ENCODE peak calls at places on chromosomes 13 and 19, in seven cellular contexts. D is A549, A is NCI-H82, S is A172, G is psoas muscle, Q is NCI-H2029 treated with DMSO at 0.1 percent for 48 hours, X is brain microvascular endothelial cell. M is an unnamed sample.

GRCh38 chr13:110944121-110944967 is 29.5 kb upstream of the ANKRD10 start:
- DNase-seq in D (peak; percentile 44), A (peak; percentile 47), S (peak; percentile 81), G (no peak), Q (no peak), X (peak; percentile 52), M (peak; percentile 68)

GRCh38 chr19:17671906-17672305 is 16.2 kb downstream of the UNC13A start:
- DNase-seq in D (no peak), A (peak; percentile 87), S (peak; percentile 59), G (no peak), Q (no peak), X (peak; percentile 55), M (peak; percentile 32)

GRCh38 chr13:48979892-48980291 is 4.2 kb downstream of the FNDC3A start:
- DNase-seq in D (no peak), A (no peak), S (no peak), G (no peak), Q (no peak), X (no peak), M (no peak)

GRCh38 chr19:19627716-19628498 is at the start of gene LPAR2:
- DNase-seq in D (peak; percentile 35), A (peak; percentile 84), S (no peak), G (no peak), Q (no peak), X (no peak), M (peak; percentile 88)

GRCh38 chr19:38060346-38060745 is 153.3 kb downstream of the SIPA1L3 start:
- DNase-seq in D (no peak), A (peak; percentile 70), S (no peak), G (no peak), Q (no peak), X (no peak), M (peak; percentile 60)

GRCh38 chr13:110306960-110307696 is at the start of the genes COL4A1 and COL4A2:
- DNase-seq in D (no peak), A (peak; percentile 43), S (peak; percentile 51), G (peak; percentile 83), Q (no peak), X (peak; percentile 74), M (no peak)

GRCh38 chr19:41223431-41224234 is 4.6 kb downstream of the AXL start:
- DNase-seq in D (peak; percentile 94), A (no peak), S (peak; percentile 98), G (peak; percentile 57), Q (no peak), X (peak; percentile 89), M (no peak)

GRCh38 chr19:13195678-13196077 is 45.5 kb downstream of the IER2 start:
- DNase-seq in D (no peak), A (peak; percentile 87), S (no peak), G (no peak), Q (no peak), X (no peak), M (peak; percentile 35)

GRCh38 chr19:8592231-8593009 is 15.2 kb upstream of the MYO1F start:
- DNase-seq in D (peak; percentile 60), A (peak; percentile 64), S (peak; percentile 87), G (peak; percentile 95), Q (no peak), X (peak; percentile 99), M (peak; percentile 62)

GRCh38 chr13:102847272-102848234 is 1.7 kb downstream of the ERCC5 start:
- DNase-seq in D (no peak), A (peak; percentile 52), S (peak; percentile 33), G (no peak), Q (no peak), X (peak; percentile 11), M (peak; percentile 58)

GRCh38 chr13:72399351-72399750 is 328.1 kb downstream of the MZT1 start:
- DNase-seq in D (no peak), A (no peak), S (no peak), G (no peak), Q (no peak), X (no peak), M (no peak)

GRCh38 chr13:42068886-42069285 is 20.4 kb downstream of the DGKH start:
- DNase-seq in D (no peak), A (no peak), S (no peak), G (no peak), Q (no peak), X (no peak), M (no peak)

GRCh38 chr19:16594681-16595091 is 22.5 kb upstream of the SLC35E1 start:
- DNase-seq in D (no peak), A (no peak), S (no peak), G (no peak), Q (no peak), X (no peak), M (no peak)

GRCh38 chr19:6297202-6297601 is 17.4 kb upstream of the MLLT1 start:
- DNase-seq in D (no peak), A (no peak), S (no peak), G (no peak), Q (no peak), X (no peak), M (no peak)

GRCh38 chr19:4589579-4590410 is 30.3 kb upstream of the SEMA6B start:
- DNase-seq in D (no peak), A (peak; percentile 68), S (no peak), G (no peak), Q (no peak), X (no peak), M (no peak)

GRCh38 chr13:51919531-51919930 is 57.8 kb downstream of the CCDC70 start:
- DNase-seq in D (no peak), A (no peak), S (no peak), G (no peak), Q (no peak), X (no peak), M (peak; percentile 37)

GRCh38 chr13:39600766-39601165 is 2.2 kb downstream of the LHFPL6 start:
- DNase-seq in D (no peak), A (peak; percentile 12), S (no peak), G (peak; percentile 21), Q (no peak), X (peak; percentile 24), M (peak; percentile 48)

GRCh38 chr19:6809262-6809661 is 36.8 kb downstream of the VAV1 start:
- DNase-seq in D (no peak), A (no peak), S (no peak), G (no peak), Q (no peak), X (no peak), M (no peak)

GRCh38 chr13:112053167-112053743 is 13.7 kb upstream of the SOX1 start:
- DNase-seq in D (no peak), A (no peak), S (no peak), G (no peak), Q (no peak), X (no peak), M (no peak)

GRCh38 chr13:33313504-33313903 is 27.9 kb upstream of the STARD13 start:
- DNase-seq in D (no peak), A (no peak), S (no peak), G (no peak), Q (no peak), X (no peak), M (no peak)

M was measured in NCI-H69.